ENCODE peak calls at places on chromosomes 4 and X, in nine cellular contexts. Q is B cell, S is WTC11, D is H9, B is fibroblast of mammary gland, L is nephron progenitor cell, J is prostate gland, O is GM12865, C is GM12878. H is an unnamed sample.

GRCh38 chr4:170674176-170674575 is 584.4 kb upstream of the AADAT start:
- DNase-seq in Q (no peak), S (no peak), D (no peak), B (peak; percentile 50), L (no peak), J (no peak), O (no peak), C (no peak), H (no peak)

GRCh38 chr4:81466841-81467671 is 4.7 kb downstream of the RASGEF1B start:
- DNase-seq in Q (peak; percentile 15), S (peak; percentile 72), D (peak; percentile 47), B (peak; percentile 68), L (peak; percentile 76), J (peak; percentile 85), O (peak; percentile 72), C (peak; percentile 11), H (peak; percentile 83)

GRCh38 chr4:48017108-48017527 is 546 bp downstream of the NIPAL1 start:
- DNase-seq in Q (peak; percentile 36), S (peak; percentile 57), D (peak; percentile 79), B (peak; percentile 72), L (peak; percentile 68), J (peak; percentile 35), O (no peak), C (no peak), H (peak; percentile 18)

GRCh38 chr4:150938873-150939499 is 76.1 kb downstream of the LRBA start:
- DNase-seq in Q (no peak), S (no peak), D (no peak), B (peak; percentile 24), L (no peak), J (no peak), O (no peak), C (no peak), H (no peak)

GRCh38 chr4:153538408-153539057 is 72.4 kb downstream of the TMEM131L start:
- DNase-seq in Q (no peak), S (no peak), D (no peak), B (peak; percentile 35), L (peak; percentile 18), J (no peak), O (no peak), C (no peak), H (no peak)

GRCh38 chr4:84691170-84691691 is 108.3 kb downstream of the CDS1 start:
- DNase-seq in Q (no peak), S (no peak), D (no peak), B (peak; percentile 97), L (no peak), J (no peak), O (peak; percentile 29), C (no peak), H (no peak)

GRCh38 chr4:10584042-10584441 is 100.5 kb downstream of the CLNK start:
- DNase-seq in Q (no peak), S (no peak), D (no peak), B (peak; percentile 76), L (no peak), J (no peak), O (peak; percentile 67), C (peak; percentile 49), H (no peak)

GRCh38 chr4:764405-765169 is 59.0 kb downstream of the PCGF3 start:
- DNase-seq in Q (no peak), S (no peak), D (no peak), B (no peak), L (no peak), J (no peak), O (no peak), C (no peak), H (no peak)

GRCh38 chr4:21879187-21879586 is 69.4 kb downstream of the KCNIP4 start:
- DNase-seq in Q (no peak), S (peak; percentile 68), D (peak; percentile 74), B (peak; percentile 76), L (no peak), J (no peak), O (peak; percentile 4), C (no peak), H (no peak)

GRCh38 chr4:10982305-10982704 is 297.7 kb upstream of the CLNK start:
- DNase-seq in Q (no peak), S (no peak), D (peak; percentile 40), B (no peak), L (no peak), J (no peak), O (no peak), C (no peak), H (no peak)

GRCh38 chr4:122855491-122855890 is 28.9 kb downstream of the FGF2 start:
- DNase-seq in Q (no peak), S (no peak), D (no peak), B (no peak), L (no peak), J (no peak), O (peak; percentile 3), C (no peak), H (no peak)

GRCh38 chr4:190016369-190017289 is 10.4 kb downstream of the FRG2 start:
- DNase-seq in Q (peak; percentile 15), S (no peak), D (peak; percentile 25), B (no peak), L (no peak), J (no peak), O (no peak), C (no peak), H (no peak)

GRCh38 chr4:102352774-102353173 is 7.5 kb upstream of the SLC39A8 start:
- DNase-seq in Q (no peak), S (no peak), D (no peak), B (no peak), L (no peak), J (no peak), O (no peak), C (no peak), H (no peak)

GRCh38 chrX:88425739-88426138 is 321.3 kb upstream of the CPXCR1 start:
- DNase-seq in Q (no peak), S (no peak), D (no peak), B (peak; percentile 0), L (no peak), J (no peak), O (no peak), C (no peak), H (no peak)

GRCh38 chr4:108060686-108061321 is 71.1 kb downstream of the HADH start:
- DNase-seq in Q (no peak), S (no peak), D (no peak), B (peak; percentile 17), L (peak; percentile 35), J (no peak), O (no peak), C (no peak), H (no peak)

GRCh38 chr4:144659493-144659892 is 13.5 kb downstream of the HHIP start:
- DNase-seq in Q (no peak), S (no peak), D (no peak), B (no peak), L (no peak), J (no peak), O (no peak), C (no peak), H (no peak)

GRCh38 chrX:3697220-3697684 is 16.2 kb downstream of the PRKX start:
- DNase-seq in Q (no peak), S (no peak), D (no peak), B (no peak), L (no peak), J (no peak), O (no peak), C (no peak), H (no peak)

GRCh38 chrX:66731398-66731797 is 92.5 kb upstream of the EDA2R start:
- DNase-seq in Q (no peak), S (no peak), D (no peak), B (peak; percentile 68), L (peak; percentile 2), J (no peak), O (peak; percentile 40), C (peak; percentile 3), H (no peak)

GRCh38 chr4:6380746-6381411 is 91.5 kb downstream of the PPP2R2C start:
- DNase-seq in Q (no peak), S (no peak), D (no peak), B (no peak), L (no peak), J (no peak), O (no peak), C (no peak), H (no peak)

GRCh38 chrX:64739792-64740378 is 236.4 kb downstream of the ZC4H2 start:
- DNase-seq in Q (no peak), S (no peak), D (no peak), B (no peak), L (no peak), J (no peak), O (no peak), C (no peak), H (no peak)

GRCh38 chrX:106791495-106791894 is 11.0 kb upstream of the TBC1D8B start:
- DNase-seq in Q (no peak), S (no peak), D (no peak), B (peak; percentile 25), L (no peak), J (no peak), O (peak; percentile 11), C (no peak), H (no peak)
- TF ChIP-seq CTCF in Q (peak; percentile 31), S (no peak), D (peak; percentile 54), B (peak; percentile 37), L (peak; percentile 15), J (no peak), O (no peak), C (peak; percentile 23), H (peak; percentile 60)

DNA sequence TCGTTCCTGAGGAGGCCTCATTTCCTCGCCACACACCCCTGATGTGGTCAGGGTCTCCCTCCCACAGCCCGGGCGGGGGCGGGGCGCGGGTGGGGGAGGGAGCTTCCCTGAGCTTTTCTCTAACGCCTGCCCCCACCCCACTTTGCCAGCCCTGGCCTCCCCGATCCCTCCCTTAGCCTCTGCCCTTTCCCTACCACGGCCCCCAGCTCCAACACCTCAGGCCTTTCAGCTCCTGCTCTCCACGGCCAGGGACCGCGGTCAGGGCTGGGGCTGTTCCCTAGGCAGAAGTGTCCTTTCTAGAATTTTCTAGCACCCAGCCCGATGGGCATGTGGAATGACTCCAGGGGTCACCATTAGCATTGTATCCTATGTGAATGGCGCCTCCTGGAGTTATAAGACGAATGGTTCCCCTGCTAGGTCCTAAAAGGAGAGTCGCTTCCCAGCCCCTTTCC is 201.3 kb upstream of the BCOR start:
- DNase-seq in Q (no peak), S (peak; percentile 19), D (peak; percentile 49), B (no peak), L (peak; percentile 51), J (no peak), O (no peak), C (no peak), H (peak; percentile 3)
- TF ChIP-seq CTCF in Q (no peak), S (no peak), D (peak; percentile 54), B (no peak), L (peak; percentile 28), J (no peak), O (peak; percentile 21), C (no peak), H (peak; percentile 29)

GRCh38 chrX:45208121-45208856 is 7.6 kb upstream of the DIPK2B start:
- DNase-seq in Q (no peak), S (peak; percentile 14), D (no peak), B (peak; percentile 7), L (no peak), J (no peak), O (no peak), C (no peak), H (no peak)
- TF ChIP-seq CTCF in Q (no peak), S (no peak), D (peak; percentile 50), B (no peak), L (no peak), J (no peak), O (no peak), C (no peak), H (no peak)

GRCh38 chr4:91497892-91498291 is 805.9 kb upstream of the GRID2 start:
- DNase-seq in Q (no peak), S (no peak), D (no peak), B (no peak), L (no peak), J (no peak), O (peak; percentile 5), C (no peak), H (no peak)

GRCh38 chr4:91502365-91502764 is 801.4 kb upstream of the GRID2 start:
- DNase-seq in Q (no peak), S (no peak), D (no peak), B (no peak), L (no peak), J (no peak), O (peak; percentile 30), C (no peak), H (no peak)
- TF ChIP-seq CTCF in Q (no peak), S (peak; percentile 20), D (peak; percentile 70), B (no peak), L (peak; percentile 8), J (no peak), O (peak; percentile 19), C (no peak), H (peak; percentile 56)